ENCODE peak calls at places on chromosomes 7 and 10, in nine cellular contexts. O is foreskin melanocyte, Q is brain microvascular endothelial cell, N is stomach, K is aorta, P is GM12865, W is GDM1, G is NCI-H774, A is Caki2. X is an unnamed sample.

GRCh38 chr7:132709971-132710567 is 133.8 kb upstream of the PLXNA4 start:
- DNase-seq in W (no peak), P (peak), Q (peak), N (peak), O (no peak), K (no peak), A (peak), G (no peak), X (peak)

GRCh38 chr10:117241541-117242462 is 888 bp downstream of the SLC18A2 start:
- DNase-seq in G (no peak), W (no peak), K (no peak), A (no peak), O (no peak), P (no peak), Q (no peak), N (no peak), X (no peak)

GRCh38 chr7:99184468-99185225 is 23.3 kb downstream of the KPNA7 start:
- DNase-seq in Q (no peak), P (no peak), G (no peak), A (no peak), N (no peak), O (no peak), K (no peak), W (no peak), X (no peak)

GRCh38 chr10:18216482-18216881 is 76.3 kb downstream of the CACNB2 start:
- DNase-seq in Q (peak), P (peak), K (no peak), O (no peak), N (no peak), W (no peak), G (no peak), A (peak), X (no peak)

GRCh38 chr7:50330701-50331100 is 26.2 kb downstream of the IKZF1 start:
- DNase-seq in K (no peak), O (no peak), A (no peak), W (no peak), N (no peak), P (no peak), Q (no peak), G (no peak), X (no peak)

GRCh38 chr7:1844336-1844955 is 174.4 kb downstream of the ELFN1 start:
- DNase-seq in W (no peak), N (no peak), K (peak), Q (no peak), A (no peak), G (no peak), P (no peak), O (no peak), X (no peak)

GRCh38 chr10:29306688-29307087 is 17.8 kb downstream of the LYZL1 start:
- DNase-seq in G (no peak), K (no peak), N (no peak), Q (no peak), A (no peak), P (no peak), W (no peak), O (no peak), X (no peak)

GRCh38 chr10:5413012-5413938 is 918 bp downstream of the NET1 start:
- DNase-seq in P (peak), N (no peak), A (peak), G (no peak), K (no peak), O (no peak), W (no peak), Q (peak), X (no peak)

GRCh38 chr7:15916666-15917388 is 230.3 kb upstream of the MEOX2 start:
- DNase-seq in W (no peak), N (no peak), K (no peak), G (no peak), O (no peak), Q (peak), P (no peak), A (no peak), X (no peak)

GRCh38 chr10:4267084-4267774 is 482.2 kb upstream of the KLF6 start:
- DNase-seq in A (no peak), P (no peak), W (no peak), N (no peak), K (no peak), Q (no peak), O (no peak), G (no peak), X (no peak)

GRCh38 chr10:12888470-12888869 is 113.0 kb downstream of the CCDC3 start:
- DNase-seq in Q (no peak), W (no peak), N (no peak), P (no peak), K (no peak), G (no peak), O (no peak), A (no peak), X (no peak)